ENCODE peak calls at places on chromosomes 5 and 9, in eight cellular contexts. One of them, this sample, is unnamed.

GRCh38 chr9:107895524-107896001 is 406.0 kb upstream of the KLF4 start:
- DNase-seq in cardiac fibroblast: no peak
- DNase-seq in NCI-H524: no peak
- DNase-seq in activated CD8-positive, alpha-beta memory T cell treated with anti-CD3 and anti-CD28 coated beads for 48 hours: no peak
- DNase-seq in retina: no peak
- DNase-seq in pancreas: no peak
- DNase-seq in activated CD4-positive, alpha-beta T cell treated with anti-CD3 and anti-CD28 coated beads, Interleukin-2, amount 10 ng/mL, durations not matched to agents 7 days and 5 days: no peak
- DNase-seq in omental fat pad: no peak
- DNase-seq in this sample: no peak

GRCh38 chr5:181118369-181118768 is 12.6 kb downstream of the OR2V1 start:
- DNase-seq in cardiac fibroblast: no peak
- DNase-seq in NCI-H524: no peak
- DNase-seq in activated CD8-positive, alpha-beta memory T cell treated with anti-CD3 and anti-CD28 coated beads for 48 hours: no peak
- DNase-seq in retina: no peak
- DNase-seq in pancreas: no peak
- DNase-seq in activated CD4-positive, alpha-beta T cell treated with anti-CD3 and anti-CD28 coated beads, Interleukin-2, amount 10 ng/mL, durations not matched to agents 7 days and 5 days: no peak
- DNase-seq in omental fat pad: no peak
- DNase-seq in this sample: no peak

GRCh38 chr5:11563822-11564221 is 340.4 kb downstream of the CTNND2 start:
- DNase-seq in cardiac fibroblast: no peak
- DNase-seq in NCI-H524: no peak
- DNase-seq in activated CD8-positive, alpha-beta memory T cell treated with anti-CD3 and anti-CD28 coated beads for 48 hours: no peak
- DNase-seq in retina: no peak
- DNase-seq in pancreas: no peak
- DNase-seq in activated CD4-positive, alpha-beta T cell treated with anti-CD3 and anti-CD28 coated beads, Interleukin-2, amount 10 ng/mL, durations not matched to agents 7 days and 5 days: no peak
- DNase-seq in omental fat pad: no peak
- DNase-seq in this sample: no peak

GRCh38 chr9:133421615-133422542 is at the start of gene ADAMTS13:
- DNase-seq in cardiac fibroblast: no peak
- DNase-seq in NCI-H524: no peak
- DNase-seq in activated CD8-positive, alpha-beta memory T cell treated with anti-CD3 and anti-CD28 coated beads for 48 hours: peak
- DNase-seq in retina: no peak
- DNase-seq in pancreas: no peak
- DNase-seq in activated CD4-positive, alpha-beta T cell treated with anti-CD3 and anti-CD28 coated beads, Interleukin-2, amount 10 ng/mL, durations not matched to agents 7 days and 5 days: no peak
- DNase-seq in omental fat pad: no peak
- DNase-seq in this sample: no peak

GRCh38 chr5:147675168-147675567 is 107.4 kb downstream of the JAKMIP2 start:
- DNase-seq in cardiac fibroblast: no peak
- DNase-seq in NCI-H524: peak
- DNase-seq in activated CD8-positive, alpha-beta memory T cell treated with anti-CD3 and anti-CD28 coated beads for 48 hours: no peak
- DNase-seq in retina: no peak
- DNase-seq in pancreas: no peak
- DNase-seq in activated CD4-positive, alpha-beta T cell treated with anti-CD3 and anti-CD28 coated beads, Interleukin-2, amount 10 ng/mL, durations not matched to agents 7 days and 5 days: no peak
- DNase-seq in omental fat pad: no peak
- DNase-seq in this sample: no peak

GRCh38 chr9:31873717-31874116 is 510.7 kb upstream of the ACO1 start:
- DNase-seq in cardiac fibroblast: no peak
- DNase-seq in NCI-H524: no peak
- DNase-seq in activated CD8-positive, alpha-beta memory T cell treated with anti-CD3 and anti-CD28 coated beads for 48 hours: no peak
- DNase-seq in retina: peak
- DNase-seq in pancreas: no peak
- DNase-seq in activated CD4-positive, alpha-beta T cell treated with anti-CD3 and anti-CD28 coated beads, Interleukin-2, amount 10 ng/mL, durations not matched to agents 7 days and 5 days: no peak
- DNase-seq in omental fat pad: no peak
- DNase-seq in this sample: no peak

GRCh38 chr5:42494414-42494813 is 71.2 kb downstream of the GHR start:
- DNase-seq in cardiac fibroblast: peak
- DNase-seq in NCI-H524: no peak
- DNase-seq in activated CD8-positive, alpha-beta memory T cell treated with anti-CD3 and anti-CD28 coated beads for 48 hours: no peak
- DNase-seq in retina: no peak
- DNase-seq in pancreas: no peak
- DNase-seq in activated CD4-positive, alpha-beta T cell treated with anti-CD3 and anti-CD28 coated beads, Interleukin-2, amount 10 ng/mL, durations not matched to agents 7 days and 5 days: no peak
- DNase-seq in omental fat pad: no peak
- DNase-seq in this sample: no peak

GRCh38 chr9:125805057-125805456 is 57.9 kb downstream of the PBX3 start:
- DNase-seq in cardiac fibroblast: peak
- DNase-seq in NCI-H524: no peak
- DNase-seq in activated CD8-positive, alpha-beta memory T cell treated with anti-CD3 and anti-CD28 coated beads for 48 hours: no peak
- DNase-seq in retina: no peak
- DNase-seq in pancreas: no peak
- DNase-seq in activated CD4-positive, alpha-beta T cell treated with anti-CD3 and anti-CD28 coated beads, Interleukin-2, amount 10 ng/mL, durations not matched to agents 7 days and 5 days: no peak
- DNase-seq in omental fat pad: no peak
- DNase-seq in this sample: no peak

GRCh38 chr9:104429147-104429546 is 74.9 kb upstream of the OR13F1 start:
- DNase-seq in cardiac fibroblast: no peak
- DNase-seq in NCI-H524: no peak
- DNase-seq in activated CD8-positive, alpha-beta memory T cell treated with anti-CD3 and anti-CD28 coated beads for 48 hours: no peak
- DNase-seq in retina: no peak
- DNase-seq in pancreas: no peak
- DNase-seq in activated CD4-positive, alpha-beta T cell treated with anti-CD3 and anti-CD28 coated beads, Interleukin-2, amount 10 ng/mL, durations not matched to agents 7 days and 5 days: no peak
- DNase-seq in omental fat pad: no peak
- DNase-seq in this sample: no peak

GRCh38 chr5:146082798-146083197 is 22.6 kb downstream of the PLAC8L1 start:
- DNase-seq in cardiac fibroblast: no peak
- DNase-seq in NCI-H524: no peak
- DNase-seq in activated CD8-positive, alpha-beta memory T cell treated with anti-CD3 and anti-CD28 coated beads for 48 hours: no peak
- DNase-seq in retina: no peak
- DNase-seq in pancreas: no peak
- DNase-seq in activated CD4-positive, alpha-beta T cell treated with anti-CD3 and anti-CD28 coated beads, Interleukin-2, amount 10 ng/mL, durations not matched to agents 7 days and 5 days: no peak
- DNase-seq in omental fat pad: no peak
- DNase-seq in this sample: no peak

GRCh38 chr5:125609011-125609410 is 814.2 kb upstream of the GRAMD2B start:
- DNase-seq in cardiac fibroblast: peak
- DNase-seq in NCI-H524: no peak
- DNase-seq in activated CD8-positive, alpha-beta memory T cell treated with anti-CD3 and anti-CD28 coated beads for 48 hours: no peak
- DNase-seq in retina: no peak
- DNase-seq in pancreas: no peak
- DNase-seq in activated CD4-positive, alpha-beta T cell treated with anti-CD3 and anti-CD28 coated beads, Interleukin-2, amount 10 ng/mL, durations not matched to agents 7 days and 5 days: no peak
- DNase-seq in omental fat pad: no peak
- DNase-seq in this sample: no peak

GRCh38 chr5:14048434-14048833 is 94.7 kb upstream of the TRIO start:
- DNase-seq in cardiac fibroblast: peak
- DNase-seq in NCI-H524: no peak
- DNase-seq in activated CD8-positive, alpha-beta memory T cell treated with anti-CD3 and anti-CD28 coated beads for 48 hours: no peak
- DNase-seq in retina: no peak
- DNase-seq in pancreas: no peak
- DNase-seq in activated CD4-positive, alpha-beta T cell treated with anti-CD3 and anti-CD28 coated beads, Interleukin-2, amount 10 ng/mL, durations not matched to agents 7 days and 5 days: no peak
- DNase-seq in omental fat pad: no peak
- DNase-seq in this sample: no peak

GRCh38 chr9:105065119-105066088 is 137.4 kb upstream of the ABCA1 start:
- DNase-seq in cardiac fibroblast: no peak
- DNase-seq in NCI-H524: no peak
- DNase-seq in activated CD8-positive, alpha-beta memory T cell treated with anti-CD3 and anti-CD28 coated beads for 48 hours: no peak
- DNase-seq in retina: no peak
- DNase-seq in pancreas: peak
- DNase-seq in activated CD4-positive, alpha-beta T cell treated with anti-CD3 and anti-CD28 coated beads, Interleukin-2, amount 10 ng/mL, durations not matched to agents 7 days and 5 days: no peak
- DNase-seq in omental fat pad: no peak
- DNase-seq in this sample: no peak

GRCh38 chr5:82348749-82349148 is 70.6 kb upstream of the RPS23 start:
- DNase-seq in cardiac fibroblast: peak
- DNase-seq in NCI-H524: no peak
- DNase-seq in activated CD8-positive, alpha-beta memory T cell treated with anti-CD3 and anti-CD28 coated beads for 48 hours: no peak
- DNase-seq in retina: no peak
- DNase-seq in pancreas: no peak
- DNase-seq in activated CD4-positive, alpha-beta T cell treated with anti-CD3 and anti-CD28 coated beads, Interleukin-2, amount 10 ng/mL, durations not matched to agents 7 days and 5 days: no peak
- DNase-seq in omental fat pad: no peak
- DNase-seq in this sample: no peak

GRCh38 chr5:92850886-92851285 is 730.1 kb downstream of the NR2F1-AS1 start:
- DNase-seq in cardiac fibroblast: no peak
- DNase-seq in NCI-H524: no peak
- DNase-seq in activated CD8-positive, alpha-beta memory T cell treated with anti-CD3 and anti-CD28 coated beads for 48 hours: no peak
- DNase-seq in retina: no peak
- DNase-seq in pancreas: no peak
- DNase-seq in activated CD4-positive, alpha-beta T cell treated with anti-CD3 and anti-CD28 coated beads, Interleukin-2, amount 10 ng/mL, durations not matched to agents 7 days and 5 days: no peak
- DNase-seq in omental fat pad: no peak
- DNase-seq in this sample: no peak

GRCh38 chr9:119963258-119963797 is 594.1 kb upstream of the BRINP1 start:
- DNase-seq in cardiac fibroblast: peak
- DNase-seq in NCI-H524: no peak
- DNase-seq in activated CD8-positive, alpha-beta memory T cell treated with anti-CD3 and anti-CD28 coated beads for 48 hours: no peak
- DNase-seq in retina: no peak
- DNase-seq in pancreas: no peak
- DNase-seq in activated CD4-positive, alpha-beta T cell treated with anti-CD3 and anti-CD28 coated beads, Interleukin-2, amount 10 ng/mL, durations not matched to agents 7 days and 5 days: no peak
- DNase-seq in omental fat pad: no peak
- DNase-seq in this sample: no peak